ENCODE peak calls at places on chromosomes 5 and 9, in five cellular contexts. X is right cardiac atrium; F is CD8-positive, alpha-beta memory T cell; V is astrocyte; H is lung. J is an unnamed sample.

GRCh38 chr5:181118369-181118768 is 12.6 kb downstream of the OR2V1 start:
- DNase-seq in X (no peak), F (no peak), V (no peak), H (no peak), J (no peak)

GRCh38 chr5:142095035-142095434 is 13.5 kb upstream of the NDFIP1 start:
- DNase-seq in X (no peak), F (no peak), V (no peak), H (no peak), J (no peak)

GRCh38 chr9:109865521-109865920 is 85.5 kb downstream of the PALM2AKAP2 start:
- DNase-seq in X (no peak), F (no peak), V (no peak), H (no peak), J (no peak)

GRCh38 chr9:86454701-86455402 is 100.6 kb upstream of the TUT7 start:
- DNase-seq in X (no peak), F (no peak), V (peak), H (no peak), J (no peak)

GRCh38 chr9:9921771-9922170 is 691.0 kb downstream of the PTPRD start:
- DNase-seq in X (no peak), F (no peak), V (no peak), H (no peak), J (no peak)

GRCh38 chr5:150057996-150058395 is 28.4 kb downstream of the CSF1R start:
- DNase-seq in X (no peak), F (no peak), V (no peak), H (no peak), J (no peak)

GRCh38 chr5:58717303-58718012 is 134.6 kb downstream of the RAB3C start:
- DNase-seq in X (no peak), F (no peak), V (no peak), H (no peak), J (no peak)

GRCh38 chr5:136133416-136134383 is 1.1 kb downstream of the SMAD5 start:
- DNase-seq in X (peak), F (no peak), V (peak), H (peak), J (peak)

DNA sequence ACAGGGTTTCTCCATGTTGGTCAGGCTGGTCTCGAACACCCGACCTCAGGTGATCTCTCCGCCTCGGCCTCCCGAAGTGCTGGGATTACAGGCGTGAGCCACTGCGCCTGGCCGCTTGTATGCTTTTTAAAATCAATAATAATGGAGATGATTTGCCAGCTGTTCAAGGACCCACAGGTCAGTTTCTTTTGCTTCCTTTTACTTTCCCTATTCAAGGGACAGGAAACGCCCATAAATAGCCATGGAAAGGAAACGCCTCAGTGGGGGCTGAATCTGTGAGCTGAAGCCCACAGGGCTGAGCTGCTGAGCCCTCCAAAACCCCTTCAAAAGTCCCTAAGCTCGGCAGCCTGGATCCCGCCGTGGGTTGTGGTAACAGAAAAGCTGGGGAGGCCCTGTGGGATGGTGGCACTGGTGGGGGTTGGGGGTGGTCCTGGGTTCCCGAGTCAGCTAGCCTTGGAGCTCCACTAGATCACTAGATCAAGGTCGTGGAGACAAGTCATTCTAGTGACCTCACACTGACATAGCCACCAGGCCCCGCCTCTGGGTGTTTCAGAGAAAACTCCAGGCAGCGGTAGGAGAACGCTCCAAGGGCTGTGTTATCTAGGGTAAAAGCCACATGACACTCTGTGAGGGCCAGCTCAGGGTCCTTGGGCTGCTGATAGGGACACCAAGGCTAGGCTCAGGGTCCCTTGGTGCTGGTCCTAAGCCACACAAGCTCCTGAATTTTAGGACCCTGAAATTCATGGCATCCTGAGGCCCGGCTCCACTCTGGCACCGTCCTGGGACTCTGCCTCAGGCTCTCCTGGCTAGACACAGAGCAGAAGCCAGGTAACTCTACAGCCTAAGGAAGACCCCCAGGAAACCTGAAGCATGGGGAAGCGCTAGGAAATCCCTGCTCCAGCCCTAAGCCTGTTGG is 18.0 kb upstream of the DUSP1 start:
- DNase-seq in X (no peak), F (no peak), V (no peak), H (no peak), J (no peak)
- H3K27ac ChIP-seq in X (peak), F (peak), V (no peak), H (peak), J (peak)

DNA sequence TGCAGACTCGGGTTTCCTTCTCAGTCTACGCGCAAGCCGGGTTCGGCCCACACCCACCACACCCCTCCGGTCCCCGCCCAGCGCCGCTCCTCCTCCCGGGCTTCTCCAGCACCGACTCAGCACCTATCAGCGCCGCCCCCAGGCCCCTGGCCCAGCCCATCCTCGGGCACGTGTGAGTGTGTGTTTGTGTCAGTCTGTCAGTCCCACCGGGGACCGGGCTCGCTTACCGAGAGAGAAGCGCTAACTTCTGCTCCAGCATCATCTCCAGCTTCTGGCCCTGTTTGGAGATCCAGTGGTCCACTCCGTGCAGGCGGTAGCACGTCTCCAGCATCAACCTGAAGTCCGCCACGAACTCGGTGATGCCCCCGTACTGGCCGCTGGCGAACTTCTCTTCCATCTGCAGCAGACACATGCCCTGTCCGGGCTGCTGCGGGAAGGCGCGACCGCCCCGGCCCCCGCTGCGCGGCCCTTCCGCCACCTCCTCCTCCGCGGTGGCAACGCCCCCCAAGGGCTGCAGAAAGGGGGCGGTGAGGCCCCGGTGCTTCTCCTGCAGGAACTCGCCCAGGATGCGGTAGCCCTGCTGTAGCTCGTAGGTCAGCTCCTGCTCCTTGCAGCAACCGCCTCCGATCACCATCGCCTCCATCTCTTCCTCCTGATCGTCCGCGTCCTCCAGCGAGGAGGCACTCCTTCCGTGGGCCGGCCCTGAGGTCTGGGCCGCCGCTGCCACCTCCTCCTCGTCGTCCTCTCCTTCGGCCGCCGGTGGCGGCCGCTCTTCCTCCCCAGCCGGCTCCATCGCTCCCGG is 8.3 kb downstream of the RANBP6 start:
- DNase-seq in X (peak), F (peak), V (peak), H (peak), J (peak)
- H3K4me3 ChIP-seq in X (peak), F (peak), V (peak), H (peak), J (peak)

GRCh38 chr5:112174959-112175594 is 244.0 kb downstream of the EPB41L4A start:
- DNase-seq in X (peak), F (peak), V (no peak), H (no peak), J (peak)
- H3K27ac ChIP-seq in X (no peak), F (no peak), V (no peak), H (no peak), J (no peak)

GRCh38 chr5:3598725-3599282 is 3.2 kb downstream of the IRX1 start:
- DNase-seq in X (no peak), F (no peak), V (peak), H (no peak), J (no peak)

GRCh38 chr5:3601060-3601710 is 5.6 kb downstream of the IRX1 start:
- DNase-seq in X (no peak), F (no peak), V (peak), H (no peak), J (no peak)

GRCh38 chr5:3599283-3600105 is 3.9 kb downstream of the IRX1 start:
- DNase-seq in X (no peak), F (no peak), V (peak), H (no peak), J (no peak)

GRCh38 chr5:3601929-3602712 is 6.5 kb downstream of the IRX1 start:
- DNase-seq in X (no peak), F (no peak), V (peak), H (no peak), J (no peak)

GRCh38 chr5:3600106-3600997 is 4.7 kb downstream of the IRX1 start:
- DNase-seq in X (no peak), F (no peak), V (peak), H (no peak), J (no peak)
- H3K4me3 ChIP-seq in X (peak), F (no peak), V (peak), H (no peak), J (no peak)

GRCh38 chr9:81292056-81292805 is 397.1 kb downstream of the TLE1 start:
- DNase-seq in X (no peak), F (no peak), V (no peak), H (no peak), J (no peak)

GRCh38 chr9:81289622-81290021 is 399.7 kb downstream of the TLE1 start:
- DNase-seq in X (no peak), F (no peak), V (no peak), H (no peak), J (no peak)

DNA sequence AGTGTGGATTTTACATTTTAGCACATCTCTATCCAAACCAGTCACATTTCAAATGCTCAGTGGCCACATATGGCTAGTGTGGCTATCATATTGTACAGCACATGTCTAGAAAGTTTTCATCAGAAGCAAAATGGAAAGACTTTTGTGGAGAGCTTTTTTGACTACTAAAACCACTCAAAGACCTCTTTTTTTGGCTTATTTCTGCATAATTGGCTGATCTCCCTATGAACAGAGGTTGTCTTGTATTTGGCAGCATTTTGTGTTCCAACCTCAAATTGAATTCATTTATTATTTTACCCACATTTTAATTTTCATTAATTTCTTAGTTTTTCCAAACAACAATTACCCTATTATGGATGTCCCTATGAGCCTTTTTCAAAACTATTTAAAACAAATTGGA is 395.7 kb downstream of the TLE1 start:
- DNase-seq in X (no peak), F (no peak), V (no peak), H (no peak), J (no peak)
- H3K27ac ChIP-seq in X (no peak), F (no peak), V (no peak), H (no peak), J (no peak)

DNA sequence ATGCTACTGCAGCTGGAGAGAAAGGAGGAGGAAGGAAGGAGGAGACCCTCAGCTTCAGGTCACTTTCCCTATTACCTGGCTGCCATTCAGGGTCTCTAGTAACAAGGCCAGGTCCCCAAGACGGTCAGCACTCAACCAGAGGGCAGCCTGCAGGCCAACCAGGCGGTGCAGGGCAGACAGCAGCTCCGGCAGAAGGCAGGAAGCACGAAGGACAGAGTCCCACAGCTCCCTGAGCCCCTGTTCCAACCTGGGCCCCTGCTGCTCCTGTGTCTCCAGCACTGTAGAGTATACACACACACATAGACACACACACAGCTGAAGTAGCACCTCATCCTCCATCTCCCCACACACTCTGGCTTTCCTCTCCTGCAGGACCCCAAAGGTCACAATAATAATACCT is 1.7 kb downstream of the FANCG start:
- DNase-seq in X (no peak), F (no peak), V (no peak), H (no peak), J (no peak)
- H3K4me3 ChIP-seq in X (no peak), F (no peak), V (peak), H (no peak), J (peak)

DNA sequence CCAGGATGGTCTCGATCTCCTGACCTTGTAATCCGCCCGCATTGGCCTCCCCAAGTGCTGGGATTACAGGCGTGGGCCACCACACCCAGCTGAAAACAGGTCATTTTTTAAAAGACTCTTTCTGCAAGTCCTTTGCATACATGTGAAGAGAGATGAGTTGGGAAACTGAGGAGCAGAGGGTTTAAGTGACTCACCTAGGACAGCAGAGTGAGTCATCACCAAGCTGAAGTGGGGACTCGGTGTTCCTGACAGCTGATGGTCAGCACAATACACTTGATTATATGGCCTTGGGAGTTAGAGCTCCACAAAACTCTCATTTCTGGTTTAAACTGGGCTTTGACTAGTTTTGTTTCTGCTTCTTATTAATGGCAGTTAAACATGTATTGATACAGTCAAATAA is 38.1 kb upstream of the SSBP2 start:
- DNase-seq in X (no peak), F (no peak), V (peak), H (no peak), J (peak)
- H3K27ac ChIP-seq in X (no peak), F (no peak), V (no peak), H (no peak), J (no peak)

GRCh38 chr5:157546456-157547100 is 29.0 kb downstream of the ADAM19 start:
- DNase-seq in X (peak), F (no peak), V (peak), H (no peak), J (no peak)

GRCh38 chr5:157543825-157544622 is 31.6 kb downstream of the ADAM19 start:
- DNase-seq in X (no peak), F (no peak), V (peak), H (no peak), J (peak)

GRCh38 chr5:157545911-157546310 is 29.7 kb downstream of the ADAM19 start:
- DNase-seq in X (no peak), F (no peak), V (no peak), H (no peak), J (no peak)

GRCh38 chr5:157542282-157542966 is 33.2 kb downstream of the ADAM19 start:
- DNase-seq in X (no peak), F (no peak), V (no peak), H (no peak), J (no peak)

DNA sequence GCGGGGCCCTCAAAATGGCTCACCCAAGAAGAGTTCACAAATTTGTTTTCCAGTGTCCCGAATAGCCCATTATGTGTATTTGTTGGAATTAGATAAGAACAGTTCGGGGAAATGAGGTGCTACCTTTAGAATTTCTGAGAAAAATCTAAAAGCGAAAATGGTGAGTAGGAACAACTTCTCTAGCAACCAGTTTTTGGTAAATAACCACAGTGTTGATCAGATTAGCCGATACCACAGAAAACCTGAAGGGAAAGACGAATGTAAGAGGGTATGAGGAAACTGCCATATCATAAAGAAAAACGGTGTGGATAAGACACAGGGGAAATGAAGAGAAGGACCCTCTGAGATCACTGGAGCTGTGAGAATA is 31.0 kb downstream of the ADAM19 start:
- DNase-seq in X (no peak), F (no peak), V (no peak), H (no peak), J (no peak)
- H3K4me3 ChIP-seq in X (no peak), F (no peak), V (no peak), H (no peak), J (no peak)

GRCh38 chr9:118423021-118423420 is 718.8 kb downstream of the TLR4 start:
- DNase-seq in X (no peak), F (no peak), V (no peak), H (no peak), J (no peak)

GRCh38 chr9:118422513-118422912 is 718.3 kb downstream of the TLR4 start:
- DNase-seq in X (no peak), F (no peak), V (no peak), H (no peak), J (no peak)

GRCh38 chr9:118426772-118427171 is 722.6 kb downstream of the TLR4 start:
- DNase-seq in X (no peak), F (no peak), V (no peak), H (no peak), J (no peak)
- H3K27ac ChIP-seq in X (no peak), F (no peak), V (no peak), H (no peak), J (no peak)